ENCODE peak calls at places on chromosomes 6 and 20, in eight cellular contexts. A, S, I, H, U, F, N and D are unnamed samples.

GRCh38 chr6:150770631-150771030 is 94.9 kb upstream of the MTHFD1L start:
- DNase-seq in S (no peak), I (no peak), U (no peak), H (no peak), N (no peak), A (no peak), F (no peak), D (no peak)

GRCh38 chr20:7195704-7196103 is 428.2 kb downstream of the BMP2 start:
- DNase-seq in I (no peak), N (no peak), H (peak; percentile 6), A (no peak), S (no peak), U (no peak), F (no peak), D (peak; percentile 13)

GRCh38 chr6:105326216-105326615 is 76.7 kb downstream of the PREP start:
- DNase-seq in S (no peak), A (peak; percentile 37), I (no peak), F (no peak), U (no peak), H (no peak), N (no peak), D (peak; percentile 21)

GRCh38 chr6:48564036-48564820 is 453.2 kb upstream of the PTCHD4 start:
- DNase-seq in A (no peak), U (no peak), S (peak; percentile 32), F (no peak), N (no peak), I (no peak), H (peak; percentile 27), D (peak; percentile 11)

GRCh38 chr6:44030812-44031454 is 96.3 kb downstream of the MRPL14 start:
- DNase-seq in N (no peak), U (peak; percentile 19), I (no peak), S (peak; percentile 39), F (no peak), A (no peak), H (no peak), D (no peak)

GRCh38 chr20:54342258-54342782 is 133.1 kb upstream of the DOK5 start:
- DNase-seq in I (no peak), H (no peak), N (no peak), S (no peak), F (no peak), A (no peak), U (no peak), D (no peak)

GRCh38 chr6:111482236-111482958 is 621 bp downstream of the REV3L start:
- DNase-seq in A (peak; percentile 60), S (peak; percentile 85), N (peak; percentile 54), H (no peak), U (peak; percentile 52), F (peak; percentile 67), I (no peak), D (peak; percentile 68)

GRCh38 chr20:37226889-37227288 is 34.7 kb downstream of the GHRH start:
- DNase-seq in S (no peak), F (no peak), N (no peak), H (no peak), U (peak; percentile 41), I (no peak), A (peak; percentile 25), D (peak; percentile 25)

GRCh38 chr20:25243416-25243979 is 4.4 kb upstream of the PYGB start:
- DNase-seq in U (no peak), S (no peak), N (no peak), A (no peak), F (no peak), I (no peak), H (no peak), D (no peak)

GRCh38 chr20:25637247-25637646 is 13.4 kb upstream of the NANP start:
- DNase-seq in A (no peak), U (no peak), H (no peak), F (no peak), N (no peak), S (no peak), I (no peak), D (no peak)

GRCh38 chr20:53582574-53583351 is 10.9 kb downstream of the ZNF217 start:
- DNase-seq in H (no peak), F (peak; percentile 77), A (no peak), U (no peak), N (no peak), S (no peak), I (no peak), D (no peak)

GRCh38 chr6:17968081-17968518 is 19.3 kb downstream of the KIF13A start:
- DNase-seq in F (no peak), H (no peak), A (no peak), N (no peak), U (no peak), I (no peak), S (no peak), D (peak; percentile 64)

GRCh38 chr20:4471221-4471620 is 250.5 kb upstream of the PRND start:
- DNase-seq in U (no peak), F (no peak), A (no peak), H (no peak), S (no peak), I (no peak), N (no peak), D (no peak)

GRCh38 chr20:4470375-4470774 is 251.3 kb upstream of the PRND start:
- DNase-seq in F (no peak), N (no peak), U (no peak), S (no peak), A (no peak), H (no peak), I (no peak), D (no peak)

GRCh38 chr20:4469910-4470309 is 251.8 kb upstream of the PRND start:
- DNase-seq in H (no peak), F (no peak), N (no peak), U (no peak), I (no peak), A (no peak), S (no peak), D (no peak)

GRCh38 chr20:4465855-4466545 is 255.7 kb upstream of the PRND start:
- DNase-seq in I (no peak), S (no peak), A (no peak), H (no peak), U (no peak), N (no peak), F (no peak), D (no peak)

GRCh38 chr20:4468114-4468513 is 253.6 kb upstream of the PRND start:
- DNase-seq in U (no peak), N (no peak), F (no peak), H (no peak), I (no peak), S (no peak), A (no peak), D (no peak)
- H3K4me3 ChIP-seq in U (no peak overlapping the region), N (no peak overlapping the region), F (no peak overlapping the region), H (no peak overlapping the region), I (no peak overlapping the region), S (no peak overlapping the region), A (no peak overlapping the region), D (no peak overlapping the region)

GRCh38 chr20:21701171-21701876 is 4.1 kb upstream of the PAX1 start:
- DNase-seq in S (no peak), I (no peak), F (no peak), U (no peak), H (no peak), A (no peak), N (no peak), D (no peak)
- H3K27me3 ChIP-seq in S (no peaks in the 10 kb centered on the region), I (peaks cover 99% of the 10 kb centered on the region), F (peaks cover 64% of the 10 kb centered on the region), U (peaks cover 82% of the 10 kb centered on the region), H (peaks cover 83% of the 10 kb centered on the region), A (no peaks in the 10 kb centered on the region), N (peaks cover 98% of the 10 kb centered on the region), D (peaks cover 19% of the 10 kb centered on the region)

GRCh38 chr20:11686900-11687543 is 230.7 kb upstream of the BTBD3 start:
- DNase-seq in S (no peak), N (peak; percentile 30), I (no peak), F (no peak), U (no peak), H (no peak), A (peak; percentile 58), D (peak; percentile 51)
- H3K4me3 ChIP-seq in S (peak overlapping the region; percentile 11), N (peak overlapping the region; percentile 62), I (peak overlapping the region; percentile 48), F (no peak overlapping the region), U (peak overlapping the region; percentile 13), H (no peak overlapping the region), A (no peak overlapping the region), D (peak overlapping the region; percentile 42)

DNA sequence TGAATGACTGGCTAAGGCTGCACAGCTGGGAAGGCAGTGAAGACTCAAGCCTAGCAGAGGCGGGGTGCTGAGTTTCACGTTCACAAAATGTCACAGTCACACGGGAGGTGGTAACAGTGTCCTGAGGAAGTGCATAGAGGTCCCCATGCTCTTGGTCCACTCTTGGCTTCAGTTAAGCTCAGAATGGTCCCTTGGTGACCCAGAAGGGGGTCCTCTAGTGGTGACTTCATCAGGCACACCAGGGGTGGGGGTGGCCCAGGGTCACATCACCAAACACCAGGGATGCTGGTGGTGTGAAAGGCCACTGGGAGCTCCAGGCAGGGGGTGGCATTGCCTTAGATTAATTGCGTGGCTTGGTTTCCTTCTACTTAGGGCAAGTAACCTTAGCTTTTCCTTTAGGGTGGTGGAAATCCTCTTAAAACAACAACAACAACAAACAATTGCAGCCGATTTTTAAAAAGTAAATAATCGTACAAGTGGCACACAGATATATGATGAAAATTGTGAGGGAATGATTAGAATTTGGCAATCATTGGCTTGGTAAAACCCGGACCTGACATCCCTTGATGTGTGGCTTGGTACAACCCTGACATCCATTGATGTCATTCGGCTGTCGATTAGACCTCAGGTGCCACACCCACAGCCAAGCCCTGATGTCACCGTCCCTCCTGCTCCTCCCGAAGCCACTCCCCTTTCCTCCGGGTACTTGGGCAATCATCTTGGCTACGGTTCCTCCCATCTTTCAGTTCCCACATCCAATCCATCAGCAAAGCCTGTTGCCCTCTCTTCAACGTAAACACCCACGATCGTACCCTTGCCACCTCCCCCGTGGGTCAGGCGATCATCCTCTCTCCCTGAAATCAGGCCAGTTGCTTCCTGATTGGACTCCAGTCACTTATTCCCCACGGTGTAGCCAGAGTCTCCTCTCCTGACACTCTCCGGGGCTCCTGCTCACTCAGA is 44.8 kb downstream of the SULF2 start:
- DNase-seq in H (no peak), U (peak; percentile 83), F (no peak), A (no peak), S (no peak), I (no peak), N (no peak), D (peak; percentile 25)
- H3K27me3 ChIP-seq in H (no peaks in the 10 kb centered on the region), U (no peaks in the 10 kb centered on the region), F (no peaks in the 10 kb centered on the region), A (no peaks in the 10 kb centered on the region), S (no peaks in the 10 kb centered on the region), I (no peaks in the 10 kb centered on the region), N (peaks cover 4% of the 10 kb centered on the region), D (peaks cover 2% of the 10 kb centered on the region)

DNA sequence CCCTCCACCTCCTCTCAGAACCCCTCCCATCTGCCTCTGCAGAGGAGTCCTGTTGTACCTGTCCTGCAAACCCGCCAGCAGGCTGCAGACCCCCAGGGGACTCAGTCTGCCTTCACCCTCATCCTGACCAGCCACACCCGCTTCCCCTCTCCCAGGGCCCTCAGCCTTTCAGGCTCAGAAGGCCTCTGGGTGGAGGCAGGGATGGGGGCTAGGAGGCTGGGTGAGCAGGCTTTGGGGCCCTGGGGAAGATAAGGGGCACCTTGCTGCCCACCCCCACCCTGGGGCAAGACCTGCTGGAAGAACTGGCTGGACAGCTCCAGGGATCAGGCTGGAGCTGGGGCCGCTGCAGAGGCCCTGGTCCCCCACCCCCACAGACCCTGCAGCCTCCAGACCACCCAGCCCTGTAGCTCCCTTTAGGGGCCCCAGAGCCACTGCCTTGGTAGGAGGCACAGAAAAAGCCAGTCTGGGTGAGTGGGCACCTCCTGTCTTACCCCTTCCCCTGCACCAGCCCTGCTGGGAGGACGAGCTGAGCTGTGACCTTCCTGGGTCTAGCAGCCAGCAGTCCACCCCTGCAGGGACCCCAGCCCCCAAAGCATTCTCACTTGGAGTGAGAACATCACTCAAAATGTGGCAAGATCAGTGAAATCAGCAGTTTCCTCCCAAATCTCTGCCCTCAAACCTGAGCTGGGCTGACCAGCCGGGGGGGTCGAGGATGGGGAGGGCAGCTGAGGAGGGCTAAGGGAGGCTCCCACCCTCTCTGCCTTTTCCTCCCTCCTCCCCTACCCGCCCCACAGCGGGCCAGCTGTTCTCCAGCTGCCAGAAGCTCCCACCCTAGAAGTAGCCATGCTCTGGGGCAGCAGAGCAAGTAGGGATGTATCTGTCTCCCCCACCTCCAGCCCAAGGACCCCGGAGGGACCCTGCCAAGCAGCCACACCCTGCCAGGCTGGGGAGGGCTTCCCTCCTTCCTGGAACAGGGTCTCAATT is 5.0 kb downstream of the TEAD3 start:
- DNase-seq in N (no peak), F (no peak), H (no peak), U (no peak), A (no peak), I (no peak), S (no peak), D (no peak)
- H3K4me3 ChIP-seq in N (no peak overlapping the region), F (no peak overlapping the region), H (no peak overlapping the region), U (no peak overlapping the region), A (no peak overlapping the region), I (peak overlapping the region; percentile 47), S (no peak overlapping the region), D (no peak overlapping the region)